ENCODE peak calls at places on chromosomes 1 and 21, in seven cellular contexts. One of them, this sample, is unnamed.

GRCh38 chr1:54285815-54286214 is 85.8 kb downstream of the MRPL37 start:
- DNase-seq in choroid plexus epithelial cell: no peak
- DNase-seq in brain microvascular endothelial cell: no peak
- DNase-seq in HFF-Myc: no peak
- DNase-seq in stimulated activated CD8-positive, alpha-beta memory T cell treated with anti-CD3 and anti-CD28 coated beads, Interleukin-4, amount 100 ng/mL, for 1 hour: no peak
- DNase-seq in GM20000: no peak
- DNase-seq in BJ: no peak
- DNase-seq in this sample: no peak

GRCh38 chr1:181801617-181802016 is 259.9 kb downstream of the ZNF648 start:
- DNase-seq in BJ: no peak
- DNase-seq in HFF-Myc: no peak
- DNase-seq in stimulated activated CD8-positive, alpha-beta memory T cell treated with anti-CD3 and anti-CD28 coated beads, Interleukin-4, amount 100 ng/mL, for 1 hour: no peak
- DNase-seq in choroid plexus epithelial cell: no peak
- DNase-seq in GM20000: no peak
- DNase-seq in brain microvascular endothelial cell: no peak
- DNase-seq in this sample: no peak

GRCh38 chr1:44408181-44409018 is 3.3 kb downstream of the RNF220 start:
- DNase-seq in HFF-Myc: no peak
- DNase-seq in stimulated activated CD8-positive, alpha-beta memory T cell treated with anti-CD3 and anti-CD28 coated beads, Interleukin-4, amount 100 ng/mL, for 1 hour: no peak
- DNase-seq in choroid plexus epithelial cell: peak; percentile 10
- DNase-seq in GM20000: peak; percentile 39
- DNase-seq in BJ: no peak
- DNase-seq in brain microvascular endothelial cell: no peak
- DNase-seq in this sample: no peak

GRCh38 chr1:203039609-203040517 is 13.6 kb downstream of the PPFIA4 start:
- DNase-seq in HFF-Myc: no peak
- DNase-seq in stimulated activated CD8-positive, alpha-beta memory T cell treated with anti-CD3 and anti-CD28 coated beads, Interleukin-4, amount 100 ng/mL, for 1 hour: no peak
- DNase-seq in GM20000: no peak
- DNase-seq in BJ: no peak
- DNase-seq in brain microvascular endothelial cell: no peak
- DNase-seq in choroid plexus epithelial cell: no peak
- DNase-seq in this sample: no peak

GRCh38 chr1:118987431-118988185 is 535 bp downstream of the TBX15 start:
- DNase-seq in BJ: no peak
- DNase-seq in HFF-Myc: no peak
- DNase-seq in stimulated activated CD8-positive, alpha-beta memory T cell treated with anti-CD3 and anti-CD28 coated beads, Interleukin-4, amount 100 ng/mL, for 1 hour: no peak
- DNase-seq in choroid plexus epithelial cell: peak; percentile 84
- DNase-seq in brain microvascular endothelial cell: no peak
- DNase-seq in GM20000: no peak
- DNase-seq in this sample: no peak

GRCh38 chr1:15899266-15899665 is 51.8 kb downstream of the SPEN start:
- DNase-seq in BJ: no peak
- DNase-seq in stimulated activated CD8-positive, alpha-beta memory T cell treated with anti-CD3 and anti-CD28 coated beads, Interleukin-4, amount 100 ng/mL, for 1 hour: no peak
- DNase-seq in brain microvascular endothelial cell: no peak
- DNase-seq in HFF-Myc: no peak
- DNase-seq in choroid plexus epithelial cell: no peak
- DNase-seq in GM20000: no peak
- DNase-seq in this sample: no peak

GRCh38 chr1:181345146-181345545 is 138.2 kb upstream of the CACNA1E start:
- DNase-seq in GM20000: no peak
- DNase-seq in brain microvascular endothelial cell: no peak
- DNase-seq in stimulated activated CD8-positive, alpha-beta memory T cell treated with anti-CD3 and anti-CD28 coated beads, Interleukin-4, amount 100 ng/mL, for 1 hour: no peak
- DNase-seq in choroid plexus epithelial cell: no peak
- DNase-seq in HFF-Myc: no peak
- DNase-seq in BJ: no peak
- DNase-seq in this sample: no peak

GRCh38 chr1:113784104-113784779 is 25.0 kb upstream of the PHTF1 start:
- DNase-seq in brain microvascular endothelial cell: no peak
- DNase-seq in GM20000: peak; percentile 11
- DNase-seq in choroid plexus epithelial cell: peak; percentile 13
- DNase-seq in BJ: no peak
- DNase-seq in HFF-Myc: no peak
- DNase-seq in stimulated activated CD8-positive, alpha-beta memory T cell treated with anti-CD3 and anti-CD28 coated beads, Interleukin-4, amount 100 ng/mL, for 1 hour: no peak
- DNase-seq in this sample: no peak

GRCh38 chr1:56688522-56689026 is 43.5 kb downstream of the PRKAA2 start:
- DNase-seq in GM20000: peak; percentile 12
- DNase-seq in choroid plexus epithelial cell: peak; percentile 65
- DNase-seq in HFF-Myc: peak; percentile 36
- DNase-seq in brain microvascular endothelial cell: peak; percentile 71
- DNase-seq in stimulated activated CD8-positive, alpha-beta memory T cell treated with anti-CD3 and anti-CD28 coated beads, Interleukin-4, amount 100 ng/mL, for 1 hour: no peak
- DNase-seq in BJ: peak; percentile 20
- DNase-seq in this sample: no peak

GRCh38 chr1:20483833-20484525 is 2.0 kb downstream of the CAMK2N1 start:
- DNase-seq in BJ: no peak
- DNase-seq in stimulated activated CD8-positive, alpha-beta memory T cell treated with anti-CD3 and anti-CD28 coated beads, Interleukin-4, amount 100 ng/mL, for 1 hour: no peak
- DNase-seq in brain microvascular endothelial cell: no peak
- DNase-seq in GM20000: peak; percentile 54
- DNase-seq in HFF-Myc: no peak
- DNase-seq in choroid plexus epithelial cell: no peak
- DNase-seq in this sample: peak; percentile 62

GRCh38 chr1:113998361-113998760 is 19.1 kb downstream of the OLFML3 start:
- DNase-seq in GM20000: no peak
- DNase-seq in brain microvascular endothelial cell: no peak
- DNase-seq in HFF-Myc: no peak
- DNase-seq in BJ: no peak
- DNase-seq in stimulated activated CD8-positive, alpha-beta memory T cell treated with anti-CD3 and anti-CD28 coated beads, Interleukin-4, amount 100 ng/mL, for 1 hour: no peak
- DNase-seq in choroid plexus epithelial cell: peak; percentile 61
- DNase-seq in this sample: no peak

GRCh38 chr21:27369962-27370578 is 403.2 kb upstream of the ADAMTS5 start:
- DNase-seq in BJ: no peak
- DNase-seq in choroid plexus epithelial cell: no peak
- DNase-seq in brain microvascular endothelial cell: no peak
- DNase-seq in GM20000: no peak
- DNase-seq in stimulated activated CD8-positive, alpha-beta memory T cell treated with anti-CD3 and anti-CD28 coated beads, Interleukin-4, amount 100 ng/mL, for 1 hour: no peak
- DNase-seq in HFF-Myc: no peak
- DNase-seq in this sample: no peak

GRCh38 chr1:100039571-100039970 is 69.8 kb downstream of the SLC35A3 start:
- DNase-seq in GM20000: no peak
- DNase-seq in HFF-Myc: no peak
- DNase-seq in brain microvascular endothelial cell: no peak
- DNase-seq in BJ: no peak
- DNase-seq in choroid plexus epithelial cell: no peak
- DNase-seq in stimulated activated CD8-positive, alpha-beta memory T cell treated with anti-CD3 and anti-CD28 coated beads, Interleukin-4, amount 100 ng/mL, for 1 hour: no peak
- DNase-seq in this sample: no peak

GRCh38 chr1:149884433-149885363 is 14.7 kb upstream of the BOLA1 start:
- DNase-seq in HFF-Myc: no peak
- DNase-seq in BJ: no peak
- DNase-seq in stimulated activated CD8-positive, alpha-beta memory T cell treated with anti-CD3 and anti-CD28 coated beads, Interleukin-4, amount 100 ng/mL, for 1 hour: no peak
- DNase-seq in brain microvascular endothelial cell: peak; percentile 7
- DNase-seq in GM20000: no peak
- DNase-seq in choroid plexus epithelial cell: peak; percentile 30
- DNase-seq in this sample: no peak

GRCh38 chr1:31764307-31765040 is at the start of gene ADGRB2:
- DNase-seq in GM20000: peak; percentile 73
- DNase-seq in stimulated activated CD8-positive, alpha-beta memory T cell treated with anti-CD3 and anti-CD28 coated beads, Interleukin-4, amount 100 ng/mL, for 1 hour: no peak
- DNase-seq in choroid plexus epithelial cell: no peak
- DNase-seq in HFF-Myc: no peak
- DNase-seq in brain microvascular endothelial cell: no peak
- DNase-seq in BJ: no peak
- DNase-seq in this sample: no peak

GRCh38 chr1:20725189-20726106 is 7.1 kb downstream of the SH2D5 start:
- DNase-seq in GM20000: no peak
- DNase-seq in BJ: no peak
- DNase-seq in stimulated activated CD8-positive, alpha-beta memory T cell treated with anti-CD3 and anti-CD28 coated beads, Interleukin-4, amount 100 ng/mL, for 1 hour: no peak
- DNase-seq in brain microvascular endothelial cell: peak; percentile 58
- DNase-seq in choroid plexus epithelial cell: peak; percentile 45
- DNase-seq in HFF-Myc: peak; percentile 61
- DNase-seq in this sample: no peak

GRCh38 chr1:164369698-164370365 is 189.2 kb upstream of the PBX1 start:
- DNase-seq in choroid plexus epithelial cell: peak; percentile 72
- DNase-seq in HFF-Myc: peak; percentile 2
- DNase-seq in BJ: peak; percentile 8
- DNase-seq in brain microvascular endothelial cell: peak; percentile 1
- DNase-seq in stimulated activated CD8-positive, alpha-beta memory T cell treated with anti-CD3 and anti-CD28 coated beads, Interleukin-4, amount 100 ng/mL, for 1 hour: no peak
- DNase-seq in GM20000: no peak
- DNase-seq in this sample: no peak

GRCh38 chr1:106536741-106537140 is 519.7 kb upstream of the PRMT6 start:
- DNase-seq in GM20000: no peak
- DNase-seq in stimulated activated CD8-positive, alpha-beta memory T cell treated with anti-CD3 and anti-CD28 coated beads, Interleukin-4, amount 100 ng/mL, for 1 hour: no peak
- DNase-seq in BJ: peak; percentile 59
- DNase-seq in brain microvascular endothelial cell: peak; percentile 11
- DNase-seq in HFF-Myc: no peak
- DNase-seq in choroid plexus epithelial cell: no peak
- DNase-seq in this sample: no peak

GRCh38 chr21:25568230-25568629 is 39.1 kb downstream of the MRPL39 start:
- DNase-seq in stimulated activated CD8-positive, alpha-beta memory T cell treated with anti-CD3 and anti-CD28 coated beads, Interleukin-4, amount 100 ng/mL, for 1 hour: no peak
- DNase-seq in brain microvascular endothelial cell: peak; percentile 76
- DNase-seq in BJ: no peak
- DNase-seq in HFF-Myc: no peak
- DNase-seq in choroid plexus epithelial cell: peak; percentile 86
- DNase-seq in GM20000: no peak
- DNase-seq in this sample: no peak

GRCh38 chr1:12206792-12207424 is 22.9 kb upstream of the VPS13D start:
- DNase-seq in GM20000: no peak
- DNase-seq in BJ: no peak
- DNase-seq in choroid plexus epithelial cell: no peak
- DNase-seq in brain microvascular endothelial cell: no peak
- DNase-seq in HFF-Myc: no peak
- DNase-seq in stimulated activated CD8-positive, alpha-beta memory T cell treated with anti-CD3 and anti-CD28 coated beads, Interleukin-4, amount 100 ng/mL, for 1 hour: no peak
- DNase-seq in this sample: peak; percentile 39

GRCh38 chr1:93448983-93449805 is 1.3 kb downstream of the FNBP1L start:
- DNase-seq in HFF-Myc: no peak
- DNase-seq in BJ: no peak
- DNase-seq in brain microvascular endothelial cell: no peak
- DNase-seq in GM20000: peak; percentile 25
- DNase-seq in choroid plexus epithelial cell: peak; percentile 74
- DNase-seq in stimulated activated CD8-positive, alpha-beta memory T cell treated with anti-CD3 and anti-CD28 coated beads, Interleukin-4, amount 100 ng/mL, for 1 hour: no peak
- DNase-seq in this sample: no peak

GRCh38 chr1:39297534-39297933 is 93.0 kb downstream of the MACF1 start:
- DNase-seq in HFF-Myc: no peak
- DNase-seq in brain microvascular endothelial cell: no peak
- DNase-seq in GM20000: no peak
- DNase-seq in choroid plexus epithelial cell: no peak
- DNase-seq in BJ: no peak
- DNase-seq in stimulated activated CD8-positive, alpha-beta memory T cell treated with anti-CD3 and anti-CD28 coated beads, Interleukin-4, amount 100 ng/mL, for 1 hour: no peak
- DNase-seq in this sample: no peak

GRCh38 chr1:226432586-226433360 is 24.9 kb upstream of the PARP1 start:
- DNase-seq in GM20000: no peak
- DNase-seq in stimulated activated CD8-positive, alpha-beta memory T cell treated with anti-CD3 and anti-CD28 coated beads, Interleukin-4, amount 100 ng/mL, for 1 hour: no peak
- DNase-seq in choroid plexus epithelial cell: no peak
- DNase-seq in HFF-Myc: no peak
- DNase-seq in BJ: no peak
- DNase-seq in brain microvascular endothelial cell: no peak
- DNase-seq in this sample: no peak

GRCh38 chr1:51063121-51063520 is 38.9 kb upstream of the C1orf185 start:
- DNase-seq in choroid plexus epithelial cell: peak; percentile 97
- DNase-seq in BJ: peak; percentile 94
- DNase-seq in HFF-Myc: peak; percentile 63
- DNase-seq in stimulated activated CD8-positive, alpha-beta memory T cell treated with anti-CD3 and anti-CD28 coated beads, Interleukin-4, amount 100 ng/mL, for 1 hour: no peak
- DNase-seq in brain microvascular endothelial cell: peak; percentile 90
- DNase-seq in GM20000: no peak
- DNase-seq in this sample: no peak

GRCh38 chr1:53060580-53060979 is 1.4 kb upstream of the PODN start:
- DNase-seq in choroid plexus epithelial cell: peak; percentile 75
- DNase-seq in GM20000: no peak
- DNase-seq in HFF-Myc: no peak
- DNase-seq in BJ: peak; percentile 88
- DNase-seq in stimulated activated CD8-positive, alpha-beta memory T cell treated with anti-CD3 and anti-CD28 coated beads, Interleukin-4, amount 100 ng/mL, for 1 hour: no peak
- DNase-seq in brain microvascular endothelial cell: peak; percentile 33
- DNase-seq in this sample: no peak